ENCODE peak calls at places on chromosomes 1 and 21, in four cellular contexts. One of them, this sample, is unnamed.

GRCh38 chr1:161930064-161930463 is 93.6 kb downstream of the OLFML2B start:
- DNase-seq in HCT116: no peak
- DNase-seq in K562: no peak
- DNase-seq in neural progenitor cell: no peak
- DNase-seq in this sample: no peak

GRCh38 chr1:1080122-1080753 is 6.1 kb upstream of the RNF223 start:
- DNase-seq in K562: peak; percentile 86
- DNase-seq in HCT116: peak; percentile 42
- DNase-seq in neural progenitor cell: peak; percentile 81
- DNase-seq in this sample: peak; percentile 94

GRCh38 chr1:221165331-221166161 is 286.3 kb downstream of the HLX start:
- DNase-seq in K562: no peak
- DNase-seq in neural progenitor cell: no peak
- DNase-seq in HCT116: no peak
- DNase-seq in this sample: no peak

GRCh38 chr1:25624155-25624554 is 7.6 kb downstream of the MAN1C1 start:
- DNase-seq in HCT116: no peak
- DNase-seq in K562: no peak
- DNase-seq in neural progenitor cell: no peak
- DNase-seq in this sample: no peak

GRCh38 chr1:86377341-86377740 is 18.8 kb downstream of the ODF2L start:
- DNase-seq in neural progenitor cell: no peak
- DNase-seq in K562: no peak
- DNase-seq in HCT116: no peak
- DNase-seq in this sample: peak; percentile 46

GRCh38 chr1:154707901-154708514 is 100.0 kb upstream of the ADAR start:
- DNase-seq in HCT116: no peak
- DNase-seq in K562: no peak
- DNase-seq in neural progenitor cell: no peak
- DNase-seq in this sample: no peak

GRCh38 chr21:26850116-26850643 is 5.0 kb upstream of the ADAMTS1 start:
- DNase-seq in neural progenitor cell: peak; percentile 37
- DNase-seq in K562: no peak
- DNase-seq in HCT116: peak; percentile 2
- DNase-seq in this sample: no peak

GRCh38 chr1:241963722-241964121 is 6.2 kb downstream of the BECN2 start:
- DNase-seq in neural progenitor cell: no peak
- DNase-seq in HCT116: no peak
- DNase-seq in K562: no peak
- DNase-seq in this sample: no peak

GRCh38 chr1:117747605-117748004 is 141.8 kb downstream of the TENT5C start:
- DNase-seq in K562: no peak
- DNase-seq in neural progenitor cell: no peak
- DNase-seq in HCT116: no peak
- DNase-seq in this sample: no peak

GRCh38 chr1:178418284-178418955 is 78.3 kb downstream of the CLEC20A start:
- DNase-seq in HCT116: no peak
- DNase-seq in K562: no peak
- DNase-seq in neural progenitor cell: no peak
- DNase-seq in this sample: no peak

GRCh38 chr1:6464514-6464836 is 1.5 kb downstream of the TNFRSF25 start:
- DNase-seq in neural progenitor cell: no peak
- DNase-seq in K562: no peak
- DNase-seq in HCT116: no peak
- DNase-seq in this sample: peak; percentile 80

GRCh38 chr1:167517535-167518330 is 596 bp downstream of the CD247 start:
- DNase-seq in K562: peak; percentile 88
- DNase-seq in neural progenitor cell: no peak
- DNase-seq in HCT116: no peak
- DNase-seq in this sample: no peak

GRCh38 chr1:175015243-175015642 is 8.0 kb downstream of the MRPS14 start:
- DNase-seq in HCT116: no peak
- DNase-seq in neural progenitor cell: no peak
- DNase-seq in K562: no peak
- DNase-seq in this sample: no peak

GRCh38 chr21:37619464-37619974 is 252.9 kb downstream of the DYRK1A start:
- DNase-seq in neural progenitor cell: no peak
- DNase-seq in HCT116: no peak
- DNase-seq in K562: no peak
- DNase-seq in this sample: no peak

GRCh38 chr1:6497867-6498575 is 6.6 kb upstream of the PLEKHG5 start:
- DNase-seq in neural progenitor cell: no peak
- DNase-seq in HCT116: no peak
- DNase-seq in K562: no peak
- DNase-seq in this sample: peak; percentile 50

GRCh38 chr1:31101147-31101502 is 35.6 kb upstream of the PUM1 start:
- DNase-seq in K562: peak; percentile 85
- DNase-seq in HCT116: no peak
- DNase-seq in neural progenitor cell: no peak
- DNase-seq in this sample: no peak

GRCh38 chr1:6220236-6220635 is 14.3 kb downstream of the RNF207 start:
- DNase-seq in neural progenitor cell: no peak
- DNase-seq in HCT116: peak; percentile 93
- DNase-seq in K562: no peak
- DNase-seq in this sample: no peak

GRCh38 chr1:246508897-246509688 is 2.0 kb upstream of the SMYD3 start:
- DNase-seq in HCT116: no peak
- DNase-seq in K562: no peak
- DNase-seq in neural progenitor cell: no peak
- DNase-seq in this sample: no peak

GRCh38 chr1:76763678-76764077 is 103.6 kb upstream of the ST6GALNAC5 start:
- DNase-seq in neural progenitor cell: no peak
- DNase-seq in HCT116: no peak
- DNase-seq in K562: no peak
- DNase-seq in this sample: no peak

GRCh38 chr1:223652436-223652901 is 13.0 kb downstream of the CAPN8 start:
- DNase-seq in neural progenitor cell: peak; percentile 47
- DNase-seq in K562: no peak
- DNase-seq in HCT116: no peak
- DNase-seq in this sample: peak; percentile 60

GRCh38 chr1:103108525-103109150 is 316 bp upstream of the COL11A1 start:
- DNase-seq in neural progenitor cell: peak; percentile 95
- DNase-seq in K562: no peak
- DNase-seq in HCT116: no peak
- DNase-seq in this sample: peak; percentile 93
- H3K27ac ChIP-seq in neural progenitor cell: peak overlapping the region; percentile 89
- H3K27ac ChIP-seq in K562: no peak overlapping the region
- H3K27ac ChIP-seq in HCT116: no peak overlapping the region
- H3K27ac ChIP-seq in this sample: peak overlapping the region; percentile 79

DNA sequence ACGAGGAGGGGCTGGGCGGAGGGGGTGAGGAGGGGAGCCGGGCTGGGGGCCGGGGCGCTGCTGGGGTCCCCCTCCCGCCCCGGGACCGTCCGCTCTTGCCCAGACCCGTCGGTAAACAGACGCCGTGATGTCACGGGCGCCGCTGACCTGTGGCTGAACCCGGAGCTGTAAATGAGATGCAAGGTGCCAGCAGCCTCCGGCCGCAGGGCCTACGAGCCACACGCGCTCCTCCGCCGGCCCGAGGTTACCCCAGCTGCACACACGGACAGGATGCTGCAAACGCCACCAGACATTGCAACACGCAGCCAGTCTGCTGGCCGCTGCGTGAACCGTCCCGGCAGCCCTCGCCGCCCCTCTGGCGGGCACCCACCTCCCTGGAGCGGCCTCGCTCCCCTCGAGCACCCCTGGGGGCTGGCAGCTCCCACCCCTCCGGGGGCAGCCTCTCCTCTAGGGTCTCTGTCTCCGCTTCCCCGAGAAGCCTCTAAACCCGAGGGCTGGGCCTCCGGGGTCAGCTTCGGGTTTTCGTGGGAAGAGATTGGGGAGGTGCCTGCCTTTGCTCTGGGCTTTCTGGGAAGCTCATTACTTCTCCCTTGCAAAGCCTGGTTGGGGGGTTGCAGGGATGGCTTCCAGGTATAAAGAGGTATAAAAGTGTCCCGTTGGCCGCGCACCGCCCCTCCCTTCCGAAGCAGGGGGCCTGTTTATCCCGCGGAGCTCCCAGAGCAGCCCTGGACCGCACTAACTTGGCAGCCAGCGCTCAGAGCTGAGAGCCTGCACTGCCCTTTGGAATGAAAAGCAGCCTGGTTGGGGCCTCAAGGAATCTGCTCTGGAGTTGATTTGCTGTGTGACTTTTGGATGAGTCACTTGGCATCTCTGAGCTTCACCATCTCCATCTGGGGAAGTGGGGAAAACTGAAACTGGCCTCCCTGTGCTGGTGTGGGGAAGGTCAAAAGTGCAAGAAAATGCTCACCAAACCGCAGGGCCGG is 21.9 kb downstream of the DHRS3 start:
- DNase-seq in neural progenitor cell: peak; percentile 79
- DNase-seq in K562: no peak
- DNase-seq in HCT116: no peak
- DNase-seq in this sample: peak; percentile 92
- H3K9ac ChIP-seq in neural progenitor cell: no peak overlapping the region
- H3K9ac ChIP-seq in K562: peak overlapping the region; percentile 31
- H3K9ac ChIP-seq in HCT116: peak overlapping the region; percentile 67
- H3K9ac ChIP-seq in this sample: no peak overlapping the region

DNA sequence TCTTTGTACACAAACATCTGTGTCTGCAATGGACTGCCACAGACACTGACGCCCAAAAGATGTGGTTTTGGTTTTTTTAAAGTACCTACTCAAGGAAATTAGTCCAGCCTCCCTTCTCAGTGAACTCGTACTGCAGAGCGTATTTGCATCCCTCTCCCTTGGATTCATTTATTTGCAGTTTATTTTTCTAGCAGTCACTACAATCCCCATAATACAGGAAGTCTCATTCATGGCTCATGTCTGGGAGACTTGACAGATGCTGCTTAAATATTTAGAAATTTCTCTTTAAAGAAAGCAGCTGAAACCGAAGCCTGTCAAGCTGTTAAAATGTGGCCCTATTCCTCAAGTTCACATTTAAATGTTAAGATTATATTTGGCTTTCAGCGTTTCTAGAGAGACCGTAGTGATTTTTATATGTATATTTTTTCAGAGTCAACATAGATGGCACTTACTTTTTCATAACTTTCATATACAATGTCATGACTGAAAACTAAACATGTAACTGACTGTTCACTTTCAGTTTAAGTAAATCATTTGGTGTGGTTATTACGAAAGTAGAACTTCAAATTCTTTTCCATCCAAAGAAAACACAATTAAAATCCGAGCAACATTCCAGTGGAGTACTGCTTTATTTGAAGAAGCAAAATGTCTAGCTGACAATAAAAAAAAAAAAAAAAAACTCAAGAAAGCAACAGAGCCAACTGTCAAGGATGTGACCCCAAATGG is 38.0 kb downstream of the MIS18A start:
- DNase-seq in HCT116: no peak
- DNase-seq in K562: no peak
- DNase-seq in neural progenitor cell: no peak
- DNase-seq in this sample: no peak
- H3K4me3 ChIP-seq in HCT116: no peak overlapping the region
- H3K4me3 ChIP-seq in K562: no peak overlapping the region
- H3K4me3 ChIP-seq in neural progenitor cell: no peak overlapping the region
- H3K4me3 ChIP-seq in this sample: no peak overlapping the region

GRCh38 chr1:27503033-27503432 is 13.1 kb upstream of the WASF2 start:
- DNase-seq in neural progenitor cell: no peak
- DNase-seq in HCT116: no peak
- DNase-seq in K562: no peak
- DNase-seq in this sample: no peak

GRCh38 chr1:27506703-27507102 is 16.7 kb upstream of the WASF2 start:
- DNase-seq in neural progenitor cell: no peak
- DNase-seq in K562: peak; percentile 9
- DNase-seq in HCT116: no peak
- DNase-seq in this sample: no peak

GRCh38 chr1:27504588-27505419 is 14.8 kb upstream of the WASF2 start:
- DNase-seq in K562: peak; percentile 64
- DNase-seq in HCT116: no peak
- DNase-seq in neural progenitor cell: peak; percentile 77
- DNase-seq in this sample: peak; percentile 88

GRCh38 chr1:27505420-27505680 is 15.4 kb upstream of the WASF2 start:
- DNase-seq in K562: peak; percentile 61
- DNase-seq in neural progenitor cell: no peak
- DNase-seq in HCT116: no peak
- DNase-seq in this sample: no peak

GRCh38 chr1:27503961-27504587 is 14.1 kb upstream of the WASF2 start:
- DNase-seq in HCT116: no peak
- DNase-seq in K562: no peak
- DNase-seq in neural progenitor cell: peak; percentile 30
- DNase-seq in this sample: no peak
- H3K27ac ChIP-seq in HCT116: peak overlapping the region; percentile 16
- H3K27ac ChIP-seq in K562: peak overlapping the region; percentile 59
- H3K27ac ChIP-seq in neural progenitor cell: peak overlapping the region; percentile 88
- H3K27ac ChIP-seq in this sample: peak overlapping the region; percentile 96

DNA sequence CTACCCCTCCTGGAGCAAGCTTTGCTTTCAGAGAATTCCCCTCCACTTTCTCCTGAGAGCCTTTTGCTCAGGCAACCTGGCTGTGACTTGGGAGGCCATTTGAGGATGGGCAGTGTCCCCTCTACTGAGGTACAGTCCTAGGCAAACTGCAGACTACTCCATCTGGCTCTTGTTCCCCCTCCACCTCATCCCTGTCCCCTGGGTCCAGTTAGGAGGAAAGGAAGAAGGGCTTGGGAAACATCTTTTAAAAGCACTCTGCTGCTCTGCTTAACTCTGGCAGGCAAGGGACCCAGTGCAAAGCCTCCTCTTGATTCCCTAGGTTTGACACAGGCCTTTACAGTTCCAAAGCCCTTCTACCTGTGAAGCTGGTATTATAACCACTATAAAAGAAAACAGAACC is 108.2 kb downstream of the NAV1 start:
- DNase-seq in neural progenitor cell: no peak
- DNase-seq in HCT116: no peak
- DNase-seq in K562: no peak
- DNase-seq in this sample: no peak
- H3K9ac ChIP-seq in neural progenitor cell: no peak overlapping the region
- H3K9ac ChIP-seq in HCT116: no peak overlapping the region
- H3K9ac ChIP-seq in K562: no peak overlapping the region
- H3K9ac ChIP-seq in this sample: no peak overlapping the region

GRCh38 chr1:23825762-23826522 is 713 bp upstream of the HMGCL start:
- DNase-seq in neural progenitor cell: no peak
- DNase-seq in HCT116: no peak
- DNase-seq in K562: no peak
- DNase-seq in this sample: no peak

GRCh38 chr1:23827717-23828116 is 2.5 kb upstream of the HMGCL start:
- DNase-seq in K562: no peak
- DNase-seq in neural progenitor cell: no peak
- DNase-seq in HCT116: no peak
- DNase-seq in this sample: no peak

GRCh38 chr1:23824711-23825075 is 536 bp downstream of the HMGCL start:
- DNase-seq in neural progenitor cell: peak; percentile 8
- DNase-seq in K562: no peak
- DNase-seq in HCT116: no peak
- DNase-seq in this sample: no peak

GRCh38 chr1:23825076-23825761 is at the start of gene HMGCL:
- DNase-seq in HCT116: peak; percentile 58
- DNase-seq in K562: peak; percentile 96
- DNase-seq in neural progenitor cell: peak; percentile 93
- DNase-seq in this sample: peak; percentile 96

GRCh38 chr1:23823767-23824166 is 1.5 kb downstream of the HMGCL start:
- DNase-seq in HCT116: no peak
- DNase-seq in K562: no peak
- DNase-seq in neural progenitor cell: no peak
- DNase-seq in this sample: no peak
- H3K4me3 ChIP-seq in HCT116: peak overlapping the region; percentile 81
- H3K4me3 ChIP-seq in K562: peak overlapping the region; percentile 90
- H3K4me3 ChIP-seq in neural progenitor cell: no peak overlapping the region
- H3K4me3 ChIP-seq in this sample: peak overlapping the region; percentile 97

GRCh38 chr21:46190491-46191131 is 6.4 kb upstream of the SPATC1L start:
- DNase-seq in HCT116: no peak
- DNase-seq in neural progenitor cell: no peak
- DNase-seq in K562: no peak
- DNase-seq in this sample: no peak
- H3K27ac ChIP-seq in HCT116: no peak overlapping the region
- H3K27ac ChIP-seq in neural progenitor cell: no peak overlapping the region
- H3K27ac ChIP-seq in K562: no peak overlapping the region
- H3K27ac ChIP-seq in this sample: no peak overlapping the region

GRCh38 chr1:46653405-46653853 is 14.7 kb downstream of the ATPAF1 start:
- DNase-seq in neural progenitor cell: no peak
- DNase-seq in K562: no peak
- DNase-seq in HCT116: no peak
- DNase-seq in this sample: no peak
- H3K9ac ChIP-seq in neural progenitor cell: no peak overlapping the region
- H3K9ac ChIP-seq in K562: no peak overlapping the region
- H3K9ac ChIP-seq in HCT116: no peak overlapping the region
- H3K9ac ChIP-seq in this sample: no peak overlapping the region

This sample was measured in endodermal cell.